ENCODE peak calls at places on chromosomes 7 and 10, in eight cellular contexts. G, E, W, H, X, Q, V and L are unnamed samples.

GRCh38 chr7:4792537-4793126 is 17.2 kb downstream of the AP5Z1 start:
- DNase-seq in H (no peak), G (peak; percentile 14), Q (no peak), X (peak; percentile 46), E (peak; percentile 22), W (no peak), V (no peak), L (no peak)

GRCh38 chr7:34087892-34088891 is 182.9 kb downstream of the BMPER start:
- DNase-seq in W (peak; percentile 63), H (no peak), Q (no peak), E (peak; percentile 31), G (peak; percentile 61), X (peak; percentile 57), V (no peak), L (no peak)

GRCh38 chr7:106462914-106463482 is 178.2 kb upstream of the NAMPT start:
- DNase-seq in X (no peak), Q (no peak), W (no peak), E (no peak), H (no peak), V (no peak), G (no peak), L (no peak)

GRCh38 chr10:114470956-114471905 is 66.9 kb upstream of the AFAP1L2 start:
- DNase-seq in H (no peak), E (peak; percentile 69), G (peak; percentile 75), W (peak; percentile 75), Q (peak; percentile 53), V (peak; percentile 46), X (peak; percentile 81), L (no peak)

GRCh38 chr7:2109936-2110585 is 122.7 kb downstream of the MAD1L1 start:
- DNase-seq in W (peak; percentile 94), Q (no peak), H (no peak), V (no peak), E (peak; percentile 80), G (peak; percentile 98), X (no peak), L (peak; percentile 79)

GRCh38 chr7:2038876-2039728 is 193.6 kb downstream of the MAD1L1 start:
- DNase-seq in Q (no peak), H (no peak), X (no peak), V (no peak), E (no peak), W (no peak), G (no peak), L (no peak)

GRCh38 chr7:5695037-5695708 is 86.3 kb downstream of the RNF216 start:
- DNase-seq in V (peak; percentile 57), X (no peak), H (no peak), Q (no peak), E (peak; percentile 93), W (no peak), G (peak; percentile 85), L (no peak)

GRCh38 chr10:86340176-86340990 is 26.2 kb downstream of the GRID1 start:
- DNase-seq in H (no peak), Q (no peak), X (no peak), W (no peak), V (no peak), G (no peak), E (no peak), L (no peak)

GRCh38 chr7:157077986-157078644 is 60.6 kb upstream of the UBE3C start:
- DNase-seq in V (no peak), X (peak; percentile 22), Q (no peak), H (no peak), E (peak; percentile 14), G (no peak), W (no peak), L (no peak)

GRCh38 chr7:138854115-138854645 is 56.2 kb upstream of the ATP6V0A4 start:
- DNase-seq in X (no peak), Q (no peak), E (no peak), H (no peak), G (no peak), W (no peak), V (no peak), L (no peak)

GRCh38 chr7:44391171-44391570 is 65.8 kb upstream of the CAMK2B start:
- DNase-seq in H (no peak), G (no peak), E (no peak), X (no peak), Q (no peak), W (no peak), V (no peak), L (no peak)

GRCh38 chr7:19066109-19066508 is 51.3 kb downstream of the TWIST1 start:
- DNase-seq in W (no peak), X (no peak), E (peak; percentile 46), G (no peak), V (no peak), Q (no peak), H (no peak), L (no peak)

GRCh38 chr7:30466266-30466665 is 12.3 kb downstream of the NOD1 start:
- DNase-seq in E (peak; percentile 37), X (no peak), G (peak; percentile 51), V (no peak), Q (no peak), H (no peak), W (no peak), L (no peak)

GRCh38 chr10:47233631-47234030 is 66.4 kb upstream of the GDF10 start:
- DNase-seq in H (no peak), V (no peak), W (no peak), E (no peak), X (peak; percentile 40), Q (no peak), G (no peak), L (no peak)

GRCh38 chr10:132423966-132424847 is 27.2 kb downstream of the PWWP2B start:
- DNase-seq in W (peak; percentile 35), E (no peak), G (no peak), X (no peak), H (no peak), Q (peak; percentile 63), V (no peak), L (no peak)

GRCh38 chr10:125085281-125085680 is 75.1 kb downstream of the CTBP2 start:
- DNase-seq in W (no peak), E (no peak), H (no peak), Q (no peak), X (no peak), G (no peak), V (no peak), L (peak; percentile 41)

GRCh38 chr10:125083576-125083920 is 76.8 kb downstream of the CTBP2 start:
- DNase-seq in X (no peak), H (no peak), E (peak; percentile 94), Q (no peak), V (no peak), G (peak; percentile 44), W (peak; percentile 53), L (no peak)

GRCh38 chr10:125086716-125087115 is 73.6 kb downstream of the CTBP2 start:
- DNase-seq in W (no peak), E (no peak), X (no peak), V (no peak), Q (no peak), H (no peak), G (no peak), L (no peak)

GRCh38 chr10:125082881-125083575 is 77.3 kb downstream of the CTBP2 start:
- DNase-seq in G (no peak), V (no peak), X (no peak), E (no peak), H (no peak), Q (no peak), W (no peak), L (no peak)

DNA sequence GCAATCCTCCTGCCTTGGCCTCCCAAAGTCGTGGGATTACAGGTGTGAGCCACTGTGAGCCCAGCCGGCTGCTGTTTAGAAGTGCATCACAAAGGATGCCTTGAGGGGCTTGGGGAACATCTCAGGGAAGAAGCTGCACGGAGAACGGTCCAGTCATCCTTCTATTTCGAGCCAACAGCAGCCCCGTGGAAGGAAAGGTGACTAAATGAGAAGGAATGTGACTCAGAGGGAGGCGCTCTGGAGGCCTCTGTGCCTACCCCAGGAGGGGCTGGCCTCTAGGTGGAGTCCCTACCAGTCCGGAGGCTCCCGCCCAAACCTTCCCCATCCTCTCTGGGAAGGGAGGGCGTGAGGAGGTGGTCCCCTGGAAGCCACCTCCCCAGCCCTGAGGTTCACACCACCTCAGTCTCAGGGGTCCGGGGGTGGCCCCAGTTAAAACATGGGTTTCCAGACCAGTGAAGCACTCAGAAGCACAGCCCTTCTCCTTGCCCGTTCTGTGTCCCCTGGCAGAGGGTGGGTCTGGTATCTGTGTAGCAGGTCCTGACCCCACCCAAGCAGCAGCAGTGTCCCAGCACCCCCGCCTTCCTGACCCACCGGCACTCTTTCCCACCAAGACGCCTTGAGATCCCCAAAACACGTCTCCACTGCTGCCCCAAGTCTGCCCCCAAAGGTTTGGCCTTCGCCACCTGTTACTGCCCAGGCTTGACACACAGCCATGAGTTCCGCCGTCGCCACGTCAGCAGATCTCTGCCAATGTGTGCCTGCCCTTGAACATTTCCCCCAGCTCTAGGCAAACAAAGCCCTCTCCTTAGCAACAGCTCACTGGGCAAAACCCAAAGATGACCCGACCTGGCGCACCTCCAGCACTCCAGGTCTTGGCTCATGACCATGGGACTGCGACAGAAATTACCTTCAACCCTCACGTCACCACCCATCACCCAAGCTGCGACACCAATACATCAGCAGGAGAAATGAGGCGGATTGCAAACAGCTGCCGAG is 75.9 kb downstream of the CTBP2 start:
- DNase-seq in H (peak; percentile 57), E (peak; percentile 91), G (peak; percentile 91), W (peak; percentile 95), X (no peak), Q (no peak), V (peak; percentile 59), L (no peak)
- TF ChIP-seq CTCF in H (peak; percentile 31), E (peak; percentile 33), G (peak; percentile 24), W (no peak), X (peak; percentile 39), Q (no peak), V (no peak), L (no peak)

DNA sequence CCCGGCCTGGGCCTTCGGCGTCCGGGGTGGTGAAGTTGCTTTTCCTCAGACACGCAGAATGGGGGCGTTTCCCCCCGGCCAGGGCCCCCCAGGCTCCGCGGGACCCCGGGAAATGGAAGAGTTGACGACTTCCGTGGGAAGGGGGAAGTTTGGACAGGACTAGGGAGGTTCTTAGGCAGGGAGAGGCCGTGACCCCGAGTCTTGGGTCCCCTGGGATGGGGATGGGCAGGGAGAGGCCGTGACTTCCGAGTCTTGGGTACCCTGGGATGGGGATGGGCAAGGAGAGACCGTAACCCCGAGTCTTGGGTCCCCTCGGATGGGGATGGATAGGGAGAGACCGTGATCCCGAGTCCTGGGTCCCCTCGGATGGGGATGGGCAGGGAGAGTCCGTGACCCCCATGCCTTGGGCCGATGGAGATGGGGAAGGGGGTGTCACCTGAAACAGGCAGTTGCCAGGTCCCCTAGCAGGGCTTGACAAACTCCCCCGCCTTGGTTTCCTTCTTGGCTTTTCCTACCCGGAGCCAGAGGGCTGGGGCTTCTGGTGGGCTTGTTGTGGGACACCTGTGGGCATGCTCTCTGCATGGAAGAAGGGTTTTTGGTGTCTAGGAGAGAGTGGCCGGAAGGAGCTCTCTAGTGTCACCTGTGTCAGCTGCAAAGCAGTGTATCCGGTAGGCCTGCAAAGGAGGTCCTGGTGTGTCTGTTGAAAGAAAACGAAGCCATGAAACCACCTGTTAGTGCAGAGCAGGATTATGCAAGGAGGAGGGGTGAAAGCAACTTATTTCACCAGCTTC is 1.1 kb downstream of the TRRAP start:
- DNase-seq in X (peak; percentile 8), Q (peak; percentile 16), G (peak; percentile 14), E (peak; percentile 22), H (no peak), W (peak; percentile 44), V (no peak), L (no peak)
- TF ChIP-seq CTCF in X (peak; percentile 24), Q (no peak), G (peak; percentile 8), E (peak; percentile 35), H (peak; percentile 4), W (no peak), V (no peak), L (no peak)

GRCh38 chr7:151311294-151311864 is 30.2 kb upstream of the NUB1 start:
- DNase-seq in H (no peak), V (no peak), G (peak; percentile 28), Q (no peak), W (peak; percentile 22), X (no peak), E (no peak), L (no peak)
- TF ChIP-seq CTCF in H (no peak), V (no peak), G (peak; percentile 35), Q (no peak), W (no peak), X (no peak), E (no peak), L (peak; percentile 19)

GRCh38 chr7:88429382-88429781 is 122.7 kb upstream of the STEAP4 start:
- DNase-seq in V (no peak), W (peak; percentile 18), X (no peak), G (peak; percentile 7), H (no peak), Q (no peak), E (no peak), L (no peak)
- TF ChIP-seq CTCF in V (no peak), W (peak; percentile 7), X (no peak), G (no peak), H (no peak), Q (no peak), E (no peak), L (no peak)